ENCODE peak calls at places on chromosome 5, in four cellular contexts. One of them, this sample, is unnamed.

GRCh38 chr5:7392401-7393024 is 3.4 kb upstream of the ADCY2 start:
- DNase-seq in heart left ventricle: no peak
- DNase-seq in activated T-helper 1 cell treated with anti-CD3 and anti-CD28 coated beads, Interleukin-2, amount 50 U/mL, for 16 hours: no peak
- DNase-seq in foreskin melanocyte: peak
- DNase-seq in this sample: peak

GRCh38 chr5:78221964-78222451 is 72.5 kb downstream of the AP3B1 start:
- DNase-seq in heart left ventricle: no peak
- DNase-seq in activated T-helper 1 cell treated with anti-CD3 and anti-CD28 coated beads, Interleukin-2, amount 50 U/mL, for 16 hours: no peak
- DNase-seq in foreskin melanocyte: no peak
- DNase-seq in this sample: no peak

GRCh38 chr5:127844631-127845030 is 141.4 kb downstream of the CCDC192 start:
- DNase-seq in heart left ventricle: peak
- DNase-seq in activated T-helper 1 cell treated with anti-CD3 and anti-CD28 coated beads, Interleukin-2, amount 50 U/mL, for 16 hours: no peak
- DNase-seq in foreskin melanocyte: no peak
- DNase-seq in this sample: peak

GRCh38 chr5:65695896-65696295 is 26.0 kb downstream of the SGTB start:
- DNase-seq in heart left ventricle: no peak
- DNase-seq in activated T-helper 1 cell treated with anti-CD3 and anti-CD28 coated beads, Interleukin-2, amount 50 U/mL, for 16 hours: no peak
- DNase-seq in foreskin melanocyte: peak
- DNase-seq in this sample: no peak

GRCh38 chr5:98770158-98770910 is 3.1 kb upstream of the RGMB start:
- DNase-seq in heart left ventricle: peak
- DNase-seq in activated T-helper 1 cell treated with anti-CD3 and anti-CD28 coated beads, Interleukin-2, amount 50 U/mL, for 16 hours: no peak
- DNase-seq in foreskin melanocyte: no peak
- DNase-seq in this sample: peak

GRCh38 chr5:88142801-88143692 is 125.6 kb downstream of the TMEM161B start:
- DNase-seq in heart left ventricle: peak
- DNase-seq in activated T-helper 1 cell treated with anti-CD3 and anti-CD28 coated beads, Interleukin-2, amount 50 U/mL, for 16 hours: no peak
- DNase-seq in foreskin melanocyte: peak
- DNase-seq in this sample: no peak

GRCh38 chr5:107112207-107112606 is 558.5 kb downstream of the EFNA5 start:
- DNase-seq in heart left ventricle: no peak
- DNase-seq in activated T-helper 1 cell treated with anti-CD3 and anti-CD28 coated beads, Interleukin-2, amount 50 U/mL, for 16 hours: no peak
- DNase-seq in foreskin melanocyte: no peak
- DNase-seq in this sample: no peak

GRCh38 chr5:11719888-11720481 is 184.3 kb downstream of the CTNND2 start:
- DNase-seq in heart left ventricle: peak
- DNase-seq in activated T-helper 1 cell treated with anti-CD3 and anti-CD28 coated beads, Interleukin-2, amount 50 U/mL, for 16 hours: no peak
- DNase-seq in foreskin melanocyte: peak
- DNase-seq in this sample: no peak

GRCh38 chr5:127088226-127088625 is 14.9 kb upstream of the C5orf63 start:
- DNase-seq in heart left ventricle: no peak
- DNase-seq in activated T-helper 1 cell treated with anti-CD3 and anti-CD28 coated beads, Interleukin-2, amount 50 U/mL, for 16 hours: no peak
- DNase-seq in foreskin melanocyte: no peak
- DNase-seq in this sample: no peak

GRCh38 chr5:14873093-14873492 is 1.5 kb upstream of the ANKH start:
- DNase-seq in heart left ventricle: no peak
- DNase-seq in activated T-helper 1 cell treated with anti-CD3 and anti-CD28 coated beads, Interleukin-2, amount 50 U/mL, for 16 hours: no peak
- DNase-seq in foreskin melanocyte: no peak
- DNase-seq in this sample: no peak

GRCh38 chr5:1634337-1634661 is 110.5 kb upstream of the LPCAT1 start:
- DNase-seq in heart left ventricle: no peak
- DNase-seq in activated T-helper 1 cell treated with anti-CD3 and anti-CD28 coated beads, Interleukin-2, amount 50 U/mL, for 16 hours: no peak
- DNase-seq in foreskin melanocyte: no peak
- DNase-seq in this sample: no peak

GRCh38 chr5:134583821-134584220 is 48.8 kb downstream of the SAR1B start:
- DNase-seq in heart left ventricle: no peak
- DNase-seq in activated T-helper 1 cell treated with anti-CD3 and anti-CD28 coated beads, Interleukin-2, amount 50 U/mL, for 16 hours: no peak
- DNase-seq in foreskin melanocyte: no peak
- DNase-seq in this sample: no peak

GRCh38 chr5:58259685-58260152 is 200.2 kb downstream of the PLK2 start:
- DNase-seq in heart left ventricle: no peak
- DNase-seq in activated T-helper 1 cell treated with anti-CD3 and anti-CD28 coated beads, Interleukin-2, amount 50 U/mL, for 16 hours: no peak
- DNase-seq in foreskin melanocyte: no peak
- DNase-seq in this sample: no peak

GRCh38 chr5:157271740-157272271 is 5.9 kb downstream of the CYFIP2 start:
- DNase-seq in heart left ventricle: peak
- DNase-seq in activated T-helper 1 cell treated with anti-CD3 and anti-CD28 coated beads, Interleukin-2, amount 50 U/mL, for 16 hours: peak
- DNase-seq in foreskin melanocyte: no peak
- DNase-seq in this sample: no peak

GRCh38 chr5:55218966-55219365 is 8.1 kb downstream of the MCIDAS start:
- DNase-seq in heart left ventricle: no peak
- DNase-seq in activated T-helper 1 cell treated with anti-CD3 and anti-CD28 coated beads, Interleukin-2, amount 50 U/mL, for 16 hours: no peak
- DNase-seq in foreskin melanocyte: no peak
- DNase-seq in this sample: no peak

GRCh38 chr5:79743846-79744605 is 54.4 kb downstream of the CMYA5 start:
- DNase-seq in heart left ventricle: peak
- DNase-seq in activated T-helper 1 cell treated with anti-CD3 and anti-CD28 coated beads, Interleukin-2, amount 50 U/mL, for 16 hours: no peak
- DNase-seq in foreskin melanocyte: no peak
- DNase-seq in this sample: no peak

GRCh38 chr5:134982230-134982629 is 14.5 kb downstream of the CATSPER3 start:
- DNase-seq in heart left ventricle: no peak
- DNase-seq in activated T-helper 1 cell treated with anti-CD3 and anti-CD28 coated beads, Interleukin-2, amount 50 U/mL, for 16 hours: no peak
- DNase-seq in foreskin melanocyte: no peak
- DNase-seq in this sample: no peak

GRCh38 chr5:39283231-39283818 is 64.0 kb upstream of the FYB1 start:
- DNase-seq in heart left ventricle: no peak
- DNase-seq in activated T-helper 1 cell treated with anti-CD3 and anti-CD28 coated beads, Interleukin-2, amount 50 U/mL, for 16 hours: peak
- DNase-seq in foreskin melanocyte: peak
- DNase-seq in this sample: no peak

GRCh38 chr5:82358454-82358853 is 80.3 kb upstream of the RPS23 start:
- DNase-seq in heart left ventricle: no peak
- DNase-seq in activated T-helper 1 cell treated with anti-CD3 and anti-CD28 coated beads, Interleukin-2, amount 50 U/mL, for 16 hours: no peak
- DNase-seq in foreskin melanocyte: peak
- DNase-seq in this sample: no peak

GRCh38 chr5:154523704-154524103 is 45.7 kb upstream of the HAND1 start:
- DNase-seq in heart left ventricle: peak
- DNase-seq in activated T-helper 1 cell treated with anti-CD3 and anti-CD28 coated beads, Interleukin-2, amount 50 U/mL, for 16 hours: no peak
- DNase-seq in foreskin melanocyte: no peak
- DNase-seq in this sample: no peak

GRCh38 chr5:41871866-41872265 is 1.6 kb upstream of the OXCT1 start:
- DNase-seq in heart left ventricle: peak
- DNase-seq in activated T-helper 1 cell treated with anti-CD3 and anti-CD28 coated beads, Interleukin-2, amount 50 U/mL, for 16 hours: no peak
- DNase-seq in foreskin melanocyte: peak
- DNase-seq in this sample: no peak

GRCh38 chr5:142958933-142959682 is 188.9 kb downstream of the ARHGAP26 start:
- DNase-seq in heart left ventricle: peak
- DNase-seq in activated T-helper 1 cell treated with anti-CD3 and anti-CD28 coated beads, Interleukin-2, amount 50 U/mL, for 16 hours: no peak
- DNase-seq in foreskin melanocyte: peak
- DNase-seq in this sample: no peak